ENCODE peak calls at places on chromosome 11, in seven cellular contexts. One of them, this sample, is unnamed.

GRCh38 chr11:69293819-69294505 is at the start of gene MYEOV:
- DNase-seq in tibial artery: no peak
- DNase-seq in IMR-90: no peak
- DNase-seq in retinal pigment epithelial cell: no peak
- DNase-seq in cardiac muscle cell: peak; percentile 29
- DNase-seq in fibroblast of mammary gland: peak; percentile 55
- DNase-seq in tibial nerve: no peak
- DNase-seq in this sample: no peak

GRCh38 chr11:58392741-58393140 is 13.9 kb downstream of the OR5B3 start:
- DNase-seq in tibial nerve: no peak
- DNase-seq in fibroblast of mammary gland: no peak
- DNase-seq in cardiac muscle cell: no peak
- DNase-seq in retinal pigment epithelial cell: no peak
- DNase-seq in IMR-90: peak; percentile 6
- DNase-seq in tibial artery: no peak
- DNase-seq in this sample: no peak

GRCh38 chr11:94706211-94706610 is 61.9 kb upstream of the AMOTL1 start:
- DNase-seq in IMR-90: peak; percentile 37
- DNase-seq in retinal pigment epithelial cell: no peak
- DNase-seq in tibial nerve: no peak
- DNase-seq in cardiac muscle cell: no peak
- DNase-seq in tibial artery: no peak
- DNase-seq in fibroblast of mammary gland: peak; percentile 51
- DNase-seq in this sample: no peak

GRCh38 chr11:69403556-69404215 is 77.8 kb upstream of the LINC01488 start:
- DNase-seq in tibial nerve: no peak
- DNase-seq in retinal pigment epithelial cell: no peak
- DNase-seq in fibroblast of mammary gland: peak; percentile 34
- DNase-seq in tibial artery: no peak
- DNase-seq in IMR-90: peak; percentile 82
- DNase-seq in cardiac muscle cell: no peak
- DNase-seq in this sample: no peak

GRCh38 chr11:60891103-60891741 is 15.2 kb downstream of the PRPF19 start:
- DNase-seq in cardiac muscle cell: peak; percentile 79
- DNase-seq in retinal pigment epithelial cell: no peak
- DNase-seq in IMR-90: peak; percentile 23
- DNase-seq in tibial artery: no peak
- DNase-seq in tibial nerve: no peak
- DNase-seq in fibroblast of mammary gland: no peak
- DNase-seq in this sample: no peak

GRCh38 chr11:3167143-3168119 is 2.3 kb upstream of the OSBPL5 start:
- DNase-seq in cardiac muscle cell: no peak
- DNase-seq in tibial artery: no peak
- DNase-seq in retinal pigment epithelial cell: no peak
- DNase-seq in fibroblast of mammary gland: no peak
- DNase-seq in tibial nerve: peak; percentile 11
- DNase-seq in IMR-90: no peak
- DNase-seq in this sample: no peak

GRCh38 chr11:32034680-32035079 is 56.2 kb upstream of the RCN1 start:
- DNase-seq in tibial nerve: no peak
- DNase-seq in fibroblast of mammary gland: peak; percentile 64
- DNase-seq in cardiac muscle cell: peak; percentile 43
- DNase-seq in retinal pigment epithelial cell: no peak
- DNase-seq in IMR-90: peak; percentile 58
- DNase-seq in tibial artery: no peak
- DNase-seq in this sample: no peak

GRCh38 chr11:134661660-134662059 is 249.6 kb upstream of the B3GAT1 start:
- DNase-seq in IMR-90: no peak
- DNase-seq in fibroblast of mammary gland: no peak
- DNase-seq in cardiac muscle cell: no peak
- DNase-seq in retinal pigment epithelial cell: no peak
- DNase-seq in tibial nerve: no peak
- DNase-seq in tibial artery: no peak
- DNase-seq in this sample: no peak

GRCh38 chr11:2709429-2709828 is 9.6 kb upstream of the KCNQ1OT1 start:
- DNase-seq in tibial artery: no peak
- DNase-seq in fibroblast of mammary gland: peak; percentile 52
- DNase-seq in tibial nerve: no peak
- DNase-seq in retinal pigment epithelial cell: no peak
- DNase-seq in IMR-90: peak; percentile 34
- DNase-seq in cardiac muscle cell: peak; percentile 98
- DNase-seq in this sample: no peak

DNA sequence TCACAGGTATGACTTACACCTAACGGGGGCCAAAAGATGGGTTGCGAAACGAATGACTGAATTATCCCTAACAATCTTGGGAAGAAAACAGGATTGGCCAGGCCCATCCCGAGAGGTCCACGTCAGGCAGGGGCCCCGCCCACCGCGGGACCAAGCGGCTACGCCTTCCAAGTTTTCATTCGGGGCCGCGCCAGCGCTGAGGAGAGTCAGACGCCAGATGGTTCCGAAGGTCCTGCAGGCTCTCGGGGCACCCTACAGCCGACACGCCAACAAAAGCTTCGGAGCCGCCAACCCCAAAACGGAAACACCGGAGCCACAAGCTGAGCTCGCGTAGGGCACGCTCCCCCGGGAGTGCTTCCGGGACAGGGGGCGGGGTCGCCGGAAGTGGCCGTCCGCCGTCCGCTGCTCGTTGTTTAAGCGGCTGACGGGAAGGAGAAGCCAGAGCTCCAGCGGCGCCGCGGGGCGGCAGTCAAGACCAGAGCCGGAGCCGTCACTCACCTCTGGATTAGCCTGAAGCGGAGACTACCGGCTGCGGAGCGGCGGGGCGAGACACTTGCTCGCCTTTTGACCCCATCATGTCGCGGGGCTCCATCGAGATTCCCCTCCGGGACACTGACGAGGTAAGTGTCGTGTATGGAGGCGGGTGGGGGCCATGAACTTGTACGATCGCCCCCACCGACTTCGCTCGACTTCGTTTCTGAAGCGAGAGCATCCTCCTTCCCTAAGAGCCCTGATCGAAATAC is at the start of gene CTR9:
- DNase-seq in retinal pigment epithelial cell: peak; percentile 71
- DNase-seq in cardiac muscle cell: peak; percentile 96
- DNase-seq in tibial artery: peak; percentile 90
- DNase-seq in tibial nerve: peak; percentile 85
- DNase-seq in fibroblast of mammary gland: peak; percentile 92
- DNase-seq in IMR-90: peak; percentile 90
- DNase-seq in this sample: peak; percentile 69
- TF ChIP-seq CTCF in retinal pigment epithelial cell: peak; percentile 18
- TF ChIP-seq CTCF in cardiac muscle cell: peak; percentile 29
- TF ChIP-seq CTCF in tibial artery: no peak
- TF ChIP-seq CTCF in tibial nerve: no peak
- TF ChIP-seq CTCF in fibroblast of mammary gland: peak; percentile 8
- TF ChIP-seq CTCF in IMR-90: peak; percentile 37
- TF ChIP-seq CTCF in this sample: no peak

GRCh38 chr11:119336744-119337469 is 2.6 kb downstream of the RNF26 start:
- DNase-seq in tibial nerve: no peak
- DNase-seq in IMR-90: no peak
- DNase-seq in cardiac muscle cell: no peak
- DNase-seq in fibroblast of mammary gland: no peak
- DNase-seq in retinal pigment epithelial cell: no peak
- DNase-seq in tibial artery: no peak
- DNase-seq in this sample: no peak

GRCh38 chr11:119337581-119338317 is 2.9 kb downstream of the C1QTNF5 start:
- DNase-seq in IMR-90: peak; percentile 90
- DNase-seq in cardiac muscle cell: peak; percentile 77
- DNase-seq in tibial artery: no peak
- DNase-seq in tibial nerve: no peak
- DNase-seq in fibroblast of mammary gland: peak; percentile 48
- DNase-seq in retinal pigment epithelial cell: no peak
- DNase-seq in this sample: no peak

GRCh38 chr11:119334173-119334930 is at the start of gene RNF26:
- DNase-seq in cardiac muscle cell: peak; percentile 98
- DNase-seq in retinal pigment epithelial cell: peak; percentile 94
- DNase-seq in tibial nerve: peak; percentile 94
- DNase-seq in IMR-90: peak; percentile 98
- DNase-seq in tibial artery: peak; percentile 97
- DNase-seq in fibroblast of mammary gland: peak; percentile 98
- DNase-seq in this sample: peak; percentile 81

GRCh38 chr11:119335091-119335654 is 846 bp downstream of the RNF26 start:
- DNase-seq in tibial nerve: no peak
- DNase-seq in retinal pigment epithelial cell: no peak
- DNase-seq in IMR-90: no peak
- DNase-seq in tibial artery: no peak
- DNase-seq in fibroblast of mammary gland: no peak
- DNase-seq in cardiac muscle cell: no peak
- DNase-seq in this sample: no peak

DNA sequence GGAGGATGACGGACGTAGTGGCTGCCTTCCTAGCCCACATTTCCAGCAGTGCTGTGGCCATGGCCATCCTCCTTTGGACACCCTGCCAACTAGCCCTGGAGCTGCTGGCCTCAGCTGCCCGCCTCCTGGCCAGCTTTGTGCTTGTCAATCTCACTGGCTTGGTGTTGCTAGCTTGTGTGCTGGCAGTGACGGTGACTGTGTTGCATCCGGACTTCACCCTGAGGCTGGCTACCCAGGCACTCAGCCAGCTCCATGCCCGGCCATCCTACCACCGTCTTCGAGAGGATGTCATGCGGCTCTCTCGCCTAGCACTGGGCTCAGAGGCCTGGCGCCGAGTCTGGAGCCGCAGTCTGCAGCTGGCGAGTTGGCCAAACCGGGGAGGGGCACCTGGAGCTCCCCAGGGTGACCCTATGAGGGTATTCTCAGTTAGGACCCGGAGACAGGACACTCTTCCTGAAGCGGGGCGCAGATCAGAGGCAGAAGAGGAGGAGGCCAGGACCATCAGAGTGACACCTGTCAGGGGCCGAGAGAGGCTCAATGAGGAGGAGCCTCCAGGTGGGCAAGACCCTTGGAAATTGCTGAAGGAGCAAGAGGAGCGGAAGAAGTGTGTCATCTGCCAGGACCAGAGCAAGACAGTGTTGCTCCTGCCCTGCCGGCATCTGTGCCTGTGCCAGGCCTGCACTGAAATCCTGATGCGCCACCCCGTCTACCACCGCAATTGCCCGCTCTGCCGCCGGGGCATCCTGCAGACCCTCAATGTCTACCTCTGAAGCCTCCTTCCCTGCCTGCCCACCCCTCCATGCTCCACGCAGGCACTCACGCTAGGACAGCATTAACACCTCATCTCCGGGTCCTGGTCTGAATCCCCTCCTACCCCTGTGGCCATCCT is 1.6 kb downstream of the RNF26 start:
- DNase-seq in retinal pigment epithelial cell: no peak
- DNase-seq in IMR-90: no peak
- DNase-seq in tibial nerve: no peak
- DNase-seq in tibial artery: no peak
- DNase-seq in cardiac muscle cell: no peak
- DNase-seq in fibroblast of mammary gland: no peak
- DNase-seq in this sample: no peak
- H3K4me3 ChIP-seq in retinal pigment epithelial cell: peak overlapping the region; percentile 91
- H3K4me3 ChIP-seq in IMR-90: no peak overlapping the region
- H3K4me3 ChIP-seq in tibial nerve: no peak overlapping the region
- H3K4me3 ChIP-seq in tibial artery: no peak overlapping the region
- H3K4me3 ChIP-seq in cardiac muscle cell: no peak overlapping the region
- H3K4me3 ChIP-seq in fibroblast of mammary gland: no peak overlapping the region
- H3K4me3 ChIP-seq in this sample: peak overlapping the region; percentile 91

GRCh38 chr11:19428206-19429001 is 187.7 kb upstream of the E2F8 start:
- DNase-seq in fibroblast of mammary gland: peak; percentile 15
- DNase-seq in IMR-90: peak; percentile 34
- DNase-seq in tibial artery: no peak
- DNase-seq in retinal pigment epithelial cell: no peak
- DNase-seq in tibial nerve: no peak
- DNase-seq in cardiac muscle cell: no peak
- DNase-seq in this sample: no peak
- TF ChIP-seq CTCF in fibroblast of mammary gland: no peak
- TF ChIP-seq CTCF in IMR-90: no peak
- TF ChIP-seq CTCF in tibial artery: no peak
- TF ChIP-seq CTCF in retinal pigment epithelial cell: no peak
- TF ChIP-seq CTCF in tibial nerve: no peak
- TF ChIP-seq CTCF in cardiac muscle cell: no peak
- TF ChIP-seq CTCF in this sample: no peak

DNA sequence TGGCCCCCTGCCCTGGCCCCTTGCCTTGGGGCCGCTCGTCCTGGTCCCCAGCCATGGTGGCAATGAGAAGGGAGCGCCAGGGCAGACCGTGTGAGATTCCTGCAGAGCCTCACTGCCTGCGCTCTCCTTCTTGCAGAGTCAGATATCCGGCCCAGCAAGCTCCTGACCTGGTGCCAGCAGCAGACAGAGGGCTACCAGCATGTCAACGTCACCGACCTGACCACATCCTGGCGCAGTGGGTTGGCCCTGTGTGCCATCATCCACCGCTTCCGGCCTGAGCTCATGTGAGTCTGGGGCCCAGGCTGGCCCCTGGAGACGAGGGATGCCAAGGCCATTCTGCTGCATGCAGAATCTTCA is 114.1 kb downstream of the MICAL2 start:
- DNase-seq in tibial artery: peak; percentile 85
- DNase-seq in IMR-90: peak; percentile 94
- DNase-seq in cardiac muscle cell: peak; percentile 94
- DNase-seq in tibial nerve: peak; percentile 28
- DNase-seq in retinal pigment epithelial cell: peak; percentile 70
- DNase-seq in fibroblast of mammary gland: peak; percentile 48
- DNase-seq in this sample: no peak
- H3K4me3 ChIP-seq in tibial artery: no peak overlapping the region
- H3K4me3 ChIP-seq in IMR-90: no peak overlapping the region
- H3K4me3 ChIP-seq in cardiac muscle cell: no peak overlapping the region
- H3K4me3 ChIP-seq in tibial nerve: no peak overlapping the region
- H3K4me3 ChIP-seq in retinal pigment epithelial cell: no peak overlapping the region
- H3K4me3 ChIP-seq in fibroblast of mammary gland: no peak overlapping the region
- H3K4me3 ChIP-seq in this sample: no peak overlapping the region

DNA sequence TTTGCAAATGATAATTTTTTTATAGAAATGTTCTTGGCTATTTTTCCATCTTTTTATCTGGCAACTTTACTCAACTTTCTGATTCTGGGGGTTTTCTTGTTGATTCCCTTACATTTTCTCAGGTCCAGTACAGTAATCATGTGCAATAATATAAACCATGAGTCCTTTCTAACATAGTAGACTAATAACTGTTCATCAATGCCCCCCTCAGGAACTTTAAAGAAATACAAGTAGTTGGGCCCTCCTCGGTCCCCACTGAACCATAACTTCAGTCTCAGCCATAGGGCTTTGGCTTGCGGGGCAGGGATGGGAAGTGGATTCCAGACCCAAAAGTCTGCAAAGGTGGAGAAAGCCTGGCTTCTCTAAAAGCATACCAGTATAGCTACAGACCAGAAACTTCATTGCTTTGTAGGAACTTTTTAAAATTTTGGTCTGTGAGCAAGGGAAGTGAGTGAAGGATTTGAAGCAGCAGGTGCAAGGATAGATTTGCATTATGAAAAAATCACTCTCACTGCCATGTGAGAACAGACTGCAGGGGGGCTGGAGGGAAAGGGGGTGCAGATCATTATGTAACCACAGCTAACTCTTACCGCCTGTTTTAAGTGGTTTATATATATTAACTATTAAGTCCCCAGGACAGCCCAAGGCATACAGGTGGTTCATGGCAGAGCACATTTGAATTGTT is 10.5 kb upstream of the TUB start:
- DNase-seq in retinal pigment epithelial cell: no peak
- DNase-seq in IMR-90: peak; percentile 61
- DNase-seq in tibial artery: peak; percentile 20
- DNase-seq in cardiac muscle cell: peak; percentile 67
- DNase-seq in fibroblast of mammary gland: peak; percentile 69
- DNase-seq in tibial nerve: no peak
- DNase-seq in this sample: no peak
- TF ChIP-seq CTCF in retinal pigment epithelial cell: peak; percentile 48
- TF ChIP-seq CTCF in IMR-90: peak; percentile 62
- TF ChIP-seq CTCF in tibial artery: no peak
- TF ChIP-seq CTCF in cardiac muscle cell: peak; percentile 57
- TF ChIP-seq CTCF in fibroblast of mammary gland: peak; percentile 51
- TF ChIP-seq CTCF in tibial nerve: peak; percentile 26
- TF ChIP-seq CTCF in this sample: peak; percentile 59

GRCh38 chr11:109421981-109422590 is at the start of gene C11orf87:
- DNase-seq in retinal pigment epithelial cell: no peak
- DNase-seq in cardiac muscle cell: peak; percentile 10
- DNase-seq in IMR-90: no peak
- DNase-seq in fibroblast of mammary gland: no peak
- DNase-seq in tibial nerve: no peak
- DNase-seq in tibial artery: no peak
- DNase-seq in this sample: no peak
- H3K4me3 ChIP-seq in retinal pigment epithelial cell: peak within 1 kb of the TSS; percentile 42
- H3K4me3 ChIP-seq in cardiac muscle cell: peak within 1 kb of the TSS; percentile 31
- H3K4me3 ChIP-seq in IMR-90: peak within 1 kb of the TSS; percentile 40
- H3K4me3 ChIP-seq in fibroblast of mammary gland: peak within 1 kb of the TSS; percentile 24
- H3K4me3 ChIP-seq in tibial nerve: no peak within 1 kb of the TSS
- H3K4me3 ChIP-seq in tibial artery: peak within 1 kb of the TSS; percentile 39
- H3K4me3 ChIP-seq in this sample: peak within 1 kb of the TSS; percentile 23

This sample was measured in epithelial cell of proximal tubule.